ENCODE peak calls at places on chromosomes 1 and 21, in ten cellular contexts. T is body of pancreas, W is gastrocnemius medialis, A is heart left ventricle, E is HCT116, C is upper lobe of left lung, B is right lobe of liver, L is GM12878, X is IMR-90, J is A549. O is an unnamed sample.
A peak's percentile ranks its signal among the peaks of the same experiment; 100 is the strongest.

GRCh38 chr1:1292851-1293250 is 12.6 kb downstream of the SCNN1D start:
- ATAC-seq in T (no peak), W (no peak), A (no peak), E (no peak), C (no peak), B (no peak), L (no peak), X (no peak), J (no peak), O (no peak)

GRCh38 chr1:33378524-33378923 is 52.4 kb downstream of the PHC2 start:
- ATAC-seq in T (no peak), W (no peak), A (peak; percentile 46), E (no peak), C (no peak), B (no peak), L (no peak), X (no peak), J (no peak), O (no peak)

GRCh38 chr1:88544166-88544565 is 139.9 kb upstream of the PKN2 start:
- ATAC-seq in T (no peak), W (no peak), A (peak; percentile 53), E (no peak), C (peak; percentile 21), B (no peak), L (no peak), X (no peak), J (no peak), O (no peak)

GRCh38 chr1:224333309-224333926 is 3.4 kb upstream of the NVL start:
- ATAC-seq in T (peak; percentile 31), W (no peak), A (peak; percentile 41), E (peak; percentile 38), C (peak; percentile 65), B (peak; percentile 61), L (peak; percentile 72), X (peak; percentile 59), J (peak; percentile 46), O (no peak)

GRCh38 chr1:171468120-171468790 is 17.1 kb upstream of the PRRC2C start:
- ATAC-seq in T (no peak), W (peak; percentile 44), A (no peak), E (peak; percentile 64), C (no peak), B (no peak), L (peak; percentile 85), X (peak; percentile 44), J (peak; percentile 72), O (peak; percentile 63)

GRCh38 chr1:181936768-181937581 is 124.5 kb downstream of the ZNF648 start:
- ATAC-seq in T (peak; percentile 72), W (no peak), A (no peak), E (peak; percentile 97), C (peak; percentile 60), B (peak; percentile 90), L (peak; percentile 90), X (no peak), J (peak; percentile 92), O (no peak)

GRCh38 chr1:2537785-2538115 is 7.7 kb upstream of the HES5 start:
- ATAC-seq in T (no peak), W (no peak), A (no peak), E (no peak), C (no peak), B (no peak), L (no peak), X (no peak), J (no peak), O (no peak)

GRCh38 chr1:70234733-70235132 is 13.6 kb downstream of the SRSF11 start:
- ATAC-seq in T (no peak), W (no peak), A (no peak), E (no peak), C (no peak), B (no peak), L (no peak), X (no peak), J (no peak), O (no peak)

GRCh38 chr21:45386728-45387371 is 18.1 kb upstream of the COL18A1 start:
- ATAC-seq in T (peak; percentile 49), W (peak; percentile 47), A (peak; percentile 73), E (peak; percentile 56), C (peak; percentile 62), B (peak; percentile 69), L (no peak), X (peak; percentile 95), J (peak; percentile 82), O (peak; percentile 72)

GRCh38 chr1:168509204-168509603 is 34.6 kb downstream of the XCL2 start:
- ATAC-seq in T (no peak), W (no peak), A (no peak), E (no peak), C (no peak), B (no peak), L (peak; percentile 3), X (no peak), J (no peak), O (no peak)
- H3K4me1 ChIP-seq in T (peaks cover 13% of the 10 kb centered on the region), W (no peaks in the 10 kb centered on the region), A (peaks cover 6% of the 10 kb centered on the region), E (peaks cover 13% of the 10 kb centered on the region), C (peaks cover 4% of the 10 kb centered on the region), B (no peaks in the 10 kb centered on the region), L (peaks cover 16% of the 10 kb centered on the region), X (peaks cover 4% of the 10 kb centered on the region), J (peaks cover 19% of the 10 kb centered on the region), O (peaks cover 10% of the 10 kb centered on the region)

GRCh38 chr1:25430073-25430665 is 528 bp upstream of the MACO1 start:
- ATAC-seq in T (peak; percentile 81), W (peak; percentile 73), A (peak; percentile 94), E (peak; percentile 86), C (peak; percentile 96), B (peak; percentile 83), L (peak; percentile 92), X (peak; percentile 85), J (peak; percentile 91), O (peak; percentile 90)
- TF ChIP-seq POLR2A in T (peak; percentile 94), W (peak; percentile 96), A (peak; percentile 42), E (peak; percentile 83), C (peak; percentile 96), B (peak; percentile 94), L (peak; percentile 91), X (peak; percentile 95), J (peak; percentile 70), O (peak; percentile 86)

DNA sequence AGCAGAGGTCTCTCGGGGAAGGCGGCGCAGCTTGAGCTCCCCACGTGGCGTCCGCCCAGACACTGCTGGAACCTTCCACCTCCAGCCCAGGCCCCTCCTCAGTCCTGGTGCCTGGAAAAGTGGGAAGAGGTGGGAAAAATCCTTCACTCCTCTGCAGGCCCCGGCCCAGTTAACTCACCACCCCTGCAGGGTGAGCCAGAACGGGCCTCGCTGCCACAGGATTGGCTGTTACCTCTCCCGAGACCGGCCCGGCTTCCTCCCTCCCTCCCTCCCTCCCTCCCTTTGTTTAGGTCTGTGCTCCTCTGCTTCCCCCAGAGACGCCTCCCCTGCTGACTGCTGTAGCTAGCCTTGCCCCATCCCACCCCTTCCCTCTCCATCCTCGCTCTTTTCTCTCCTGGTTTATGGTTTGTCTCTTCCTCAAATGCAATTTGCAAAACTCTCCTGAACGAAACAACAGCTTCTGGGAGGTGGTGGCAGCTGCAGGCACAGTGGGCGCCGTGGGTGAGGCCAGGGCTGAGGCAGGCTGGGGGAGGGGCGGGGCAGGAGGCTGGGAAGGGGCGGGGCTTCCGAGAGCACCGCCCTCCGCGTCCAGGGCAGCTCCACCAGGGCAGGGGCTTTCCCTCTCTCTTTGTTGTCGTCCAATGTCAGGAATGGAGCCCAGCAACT is 6.5 kb downstream of the CAPN9 start:
- ATAC-seq in T (peak; percentile 39), W (peak; percentile 48), A (peak; percentile 66), E (peak; percentile 85), C (peak; percentile 49), B (peak; percentile 38), L (peak; percentile 71), X (peak; percentile 51), J (peak; percentile 60), O (no peak)
- H3K4me3 ChIP-seq in T (no peak overlapping the region), W (no peak overlapping the region), A (peak overlapping the region; percentile 8), E (no peak overlapping the region), C (peak overlapping the region; percentile 31), B (no peak overlapping the region), L (no peak overlapping the region), X (no peak overlapping the region), J (no peak overlapping the region), O (no peak overlapping the region)

GRCh38 chr1:115379943-115380342 is 41.9 kb upstream of the NGF start:
- ATAC-seq in T (no peak), W (no peak), A (peak; percentile 57), E (no peak), C (no peak), B (no peak), L (no peak), X (no peak), J (no peak), O (no peak)
- H3K4me1 ChIP-seq in T (no peaks in the 10 kb centered on the region), W (no peaks in the 10 kb centered on the region), A (no peaks in the 10 kb centered on the region), E (no peaks in the 10 kb centered on the region), C (no peaks in the 10 kb centered on the region), B (no peaks in the 10 kb centered on the region), L (no peaks in the 10 kb centered on the region), X (peaks cover 5% of the 10 kb centered on the region), J (peaks cover 10% of the 10 kb centered on the region), O (no peaks in the 10 kb centered on the region)

GRCh38 chr1:42680921-42681683 is 1.1 kb upstream of the YBX1 start:
- ATAC-seq in T (no peak), W (peak; percentile 7), A (no peak), E (no peak), C (no peak), B (peak; percentile 6), L (no peak), X (no peak), J (no peak), O (no peak)
- TF ChIP-seq POLR2A in T (no peak), W (no peak), A (no peak), E (no peak), C (no peak), B (no peak), L (no peak), X (no peak), J (no peak), O (no peak)

DNA sequence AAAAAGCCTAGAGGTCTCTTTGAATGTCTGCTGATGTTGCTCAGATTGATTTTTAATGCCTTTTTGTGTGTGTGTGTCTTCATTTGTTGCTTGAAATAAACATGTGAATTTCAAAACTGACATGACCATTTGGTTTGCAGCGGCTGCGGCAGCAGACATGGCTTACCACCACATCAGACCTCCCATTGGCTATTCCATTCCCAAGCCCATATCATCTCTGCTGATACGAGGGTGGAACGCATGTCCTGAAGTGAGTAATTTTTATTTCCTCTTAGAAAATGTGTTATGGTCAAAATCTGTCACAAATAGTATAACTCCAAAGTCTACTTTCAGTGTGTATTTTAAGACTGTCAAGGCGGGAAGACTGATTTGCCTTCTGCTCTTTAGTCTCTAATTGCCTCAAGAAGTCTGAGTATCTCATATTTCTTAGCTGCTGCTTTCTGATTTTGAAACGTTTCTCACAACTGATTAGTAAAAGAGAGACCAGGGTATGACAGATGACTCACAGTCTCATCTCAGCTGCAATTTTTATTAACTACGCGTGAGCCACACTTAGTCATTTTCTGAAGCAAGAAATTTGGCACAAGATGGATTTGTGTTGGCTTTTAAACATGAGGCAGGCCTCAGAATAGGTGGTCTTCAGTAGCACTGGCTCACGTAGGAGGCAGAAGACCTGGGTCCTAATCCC is 49.0 kb downstream of the LRRC53 start:
- ATAC-seq in T (peak; percentile 12), W (peak; percentile 39), A (no peak), E (no peak), C (peak; percentile 60), B (no peak), L (peak; percentile 90), X (peak; percentile 60), J (no peak), O (peak; percentile 68)
- H3K4me3 ChIP-seq in T (no peak overlapping the region), W (no peak overlapping the region), A (no peak overlapping the region), E (no peak overlapping the region), C (no peak overlapping the region), B (no peak overlapping the region), L (no peak overlapping the region), X (no peak overlapping the region), J (no peak overlapping the region), O (no peak overlapping the region)

GRCh38 chr1:57492846-57493245 is 69.0 kb upstream of the DAB1 start:
- ATAC-seq in T (no peak), W (no peak), A (no peak), E (no peak), C (no peak), B (no peak), L (no peak), X (no peak), J (no peak), O (no peak)
- H3K4me1 ChIP-seq in T (no peaks in the 10 kb centered on the region), W (no peaks in the 10 kb centered on the region), A (no peaks in the 10 kb centered on the region), E (no peaks in the 10 kb centered on the region), C (no peaks in the 10 kb centered on the region), B (no peaks in the 10 kb centered on the region), L (no peaks in the 10 kb centered on the region), X (peaks cover 10% of the 10 kb centered on the region), J (no peaks in the 10 kb centered on the region), O (no peaks in the 10 kb centered on the region)

O was measured in gastroesophageal sphincter.